ENCODE peak calls at places on chromosome 16, in ten cellular contexts. U is A549, X is suprapubic skin, I is heart left ventricle, C is esophagus squamous epithelium, V is NB4, A is IMR-90, L is body of pancreas, T is HCT116, F is GM12878. N is an unnamed sample.

GRCh38 chr16:23378921-23379320 is 74.1 kb downstream of the COG7 start:
- DNase-seq in U (no peak), X (no peak), I (no peak), C (no peak), V (no peak), A (no peak), L (no peak), T (no peak), F (no peak), N (no peak)

GRCh38 chr16:68417711-68418301 is 30.5 kb downstream of the SMPD3 start:
- DNase-seq in U (no peak), X (no peak), I (peak), C (no peak), V (no peak), A (no peak), L (peak), T (no peak), F (peak), N (peak)

GRCh38 chr16:12837756-12838155 is 34.1 kb upstream of the CPPED1 start:
- DNase-seq in U (no peak), X (no peak), I (no peak), C (no peak), V (no peak), A (no peak), L (no peak), T (no peak), F (no peak), N (no peak)

GRCh38 chr16:3089717-3090592 is 9.1 kb downstream of the ZSCAN10 start:
- DNase-seq in U (no peak), X (no peak), I (no peak), C (no peak), V (no peak), A (no peak), L (no peak), T (no peak), F (no peak), N (no peak)

GRCh38 chr16:21637032-21637968 is 15.1 kb downstream of the IGSF6 start:
- DNase-seq in U (peak), X (no peak), I (no peak), C (no peak), V (no peak), A (no peak), L (no peak), T (no peak), F (no peak), N (no peak)

GRCh38 chr16:3115561-3115960 is 3.2 kb downstream of the ZNF205 start:
- DNase-seq in U (no peak), X (no peak), I (no peak), C (no peak), V (no peak), A (no peak), L (no peak), T (no peak), F (no peak), N (no peak)

GRCh38 chr16:88866151-88866920 is at the start of gene PABPN1L:
- DNase-seq in U (no peak), X (no peak), I (no peak), C (no peak), V (no peak), A (no peak), L (peak), T (no peak), F (no peak), N (no peak)

GRCh38 chr16:19375561-19376158 is 42.0 kb upstream of the TMC5 start:
- DNase-seq in U (peak), X (no peak), I (peak), C (no peak), V (peak), A (peak), L (peak), T (peak), F (peak), N (peak)

GRCh38 chr16:4415538-4416199 is 727 bp downstream of the CORO7 start:
- DNase-seq in U (no peak), X (peak), I (peak), C (no peak), V (peak), A (no peak), L (peak), T (no peak), F (no peak), N (peak)

GRCh38 chr16:3752984-3753383 is 35.7 kb upstream of the TRAP1 start:
- DNase-seq in U (no peak), X (no peak), I (no peak), C (no peak), V (no peak), A (no peak), L (no peak), T (no peak), F (no peak), N (no peak)

GRCh38 chr16:85783441-85783840 is 15.9 kb downstream of the EMC8 start:
- DNase-seq in U (no peak), X (no peak), I (no peak), C (no peak), V (peak), A (no peak), L (no peak), T (no peak), F (no peak), N (no peak)

GRCh38 chr16:27138257-27138656 is 65.1 kb upstream of the KDM8 start:
- DNase-seq in U (no peak), X (no peak), I (no peak), C (no peak), V (no peak), A (no peak), L (no peak), T (no peak), F (no peak), N (no peak)

GRCh38 chr16:57053206-57053605 is 39.2 kb upstream of the CPNE2 start:
- DNase-seq in U (no peak), X (no peak), I (no peak), C (no peak), V (no peak), A (no peak), L (no peak), T (no peak), F (no peak), N (no peak)
- TF ChIP-seq POLR2A in U (no peak), X (no peak), I (no peak), C (no peak), V (no peak), A (no peak), L (no peak), T (no peak), F (no peak), N (no peak)

GRCh38 chr16:70800798-70801480 is at the start of gene VAC14:
- DNase-seq in U (peak), X (peak), I (peak), C (peak), V (peak), A (peak), L (peak), T (peak), F (peak), N (peak)
- TF ChIP-seq POLR2A in U (peak), X (peak), I (peak), C (no peak), V (peak), A (peak), L (no peak), T (peak), F (peak), N (peak)

GRCh38 chr16:83899272-83899897 is 470 bp downstream of the MLYCD start:
- DNase-seq in U (peak), X (peak), I (peak), C (no peak), V (peak), A (peak), L (peak), T (no peak), F (no peak), N (peak)
- TF ChIP-seq POLR2A in U (peak), X (no peak), I (no peak), C (no peak), V (no peak), A (no peak), L (no peak), T (no peak), F (peak), N (no peak)

GRCh38 chr16:79932564-79932963 is 332.0 kb upstream of the MAF start:
- DNase-seq in U (peak), X (no peak), I (no peak), C (no peak), V (no peak), A (no peak), L (no peak), T (no peak), F (no peak), N (no peak)
- TF ChIP-seq POLR2A in U (no peak), X (no peak), I (no peak), C (no peak), V (no peak), A (no peak), L (no peak), T (no peak), F (no peak), N (no peak)

DNA sequence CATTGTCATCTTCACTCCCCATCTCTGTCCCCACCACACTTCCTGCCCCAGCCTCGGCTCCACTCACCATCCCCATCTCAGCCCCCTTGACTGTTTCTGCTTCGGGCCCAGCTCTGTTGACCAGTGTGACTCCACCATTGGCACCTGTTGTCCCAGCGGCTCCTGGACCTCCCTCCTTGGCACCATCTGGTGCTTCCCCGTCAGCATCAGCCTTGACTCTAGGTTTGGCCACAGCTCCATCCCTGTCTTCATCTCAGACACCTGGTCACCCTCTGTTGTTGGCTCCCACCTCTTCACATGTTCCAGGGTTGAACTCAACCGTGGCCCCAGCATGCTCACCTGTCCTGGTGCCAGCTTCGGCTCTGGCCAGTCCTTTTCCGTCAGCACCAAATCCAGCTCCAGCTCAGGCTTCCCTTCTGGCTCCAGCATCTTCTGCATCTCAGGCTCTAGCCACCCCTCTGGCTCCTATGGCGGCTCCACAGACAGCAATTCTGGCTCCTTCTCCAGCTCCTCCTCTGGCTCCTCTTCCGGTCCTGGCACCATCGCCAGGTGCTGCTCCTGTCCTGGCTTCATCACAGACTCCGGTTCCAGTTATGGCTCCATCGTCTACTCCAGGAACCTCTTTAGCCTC is 24.4 kb upstream of the PHKG2 start:
- DNase-seq in U (no peak), X (no peak), I (no peak), C (no peak), V (no peak), A (no peak), L (no peak), T (no peak), F (no peak), N (no peak)
- TF ChIP-seq POLR2A in U (no peak), X (no peak), I (no peak), C (no peak), V (no peak), A (no peak), L (no peak), T (no peak), F (no peak), N (no peak)